ENCODE peak calls at places on chromosomes 7 and 10, in eight cellular contexts. M is tibial nerve, Z is astrocyte, L is transverse colon, N is prostate gland, D is heart right ventricle, A is GM23338, E is stomach. P is an unnamed sample.

GRCh38 chr7:157496426-157497275 is 159.8 kb downstream of the DNAJB6 start:
- DNase-seq in M (no peak), Z (no peak), L (no peak), N (no peak), D (no peak), A (no peak), E (peak; percentile 17), P (no peak)

GRCh38 chr10:52874541-52874940 is 102.0 kb upstream of the MBL2 start:
- DNase-seq in M (no peak), Z (no peak), L (no peak), N (no peak), D (no peak), A (no peak), E (no peak), P (no peak)

GRCh38 chr7:100863406-100863950 is 3.7 kb upstream of the TRIP6 start:
- DNase-seq in M (peak; percentile 37), Z (peak; percentile 63), L (no peak), N (no peak), D (no peak), A (no peak), E (peak; percentile 76), P (no peak)

GRCh38 chr7:2480071-2480410 is 3.8 kb upstream of the GRIFIN start:
- DNase-seq in M (no peak), Z (no peak), L (no peak), N (no peak), D (peak; percentile 42), A (no peak), E (no peak), P (no peak)

GRCh38 chr7:152336754-152337368 is 98.9 kb downstream of the KMT2C start:
- DNase-seq in M (peak; percentile 63), Z (peak; percentile 24), L (peak; percentile 10), N (peak; percentile 8), D (peak; percentile 14), A (peak; percentile 73), E (no peak), P (no peak)

GRCh38 chr7:112782498-112782897 is 7.7 kb downstream of the TMEM168 start:
- DNase-seq in M (no peak), Z (no peak), L (no peak), N (no peak), D (no peak), A (no peak), E (no peak), P (no peak)

GRCh38 chr7:134212576-134213546 is 85.7 kb downstream of the LRGUK start:
- DNase-seq in M (no peak), Z (no peak), L (no peak), N (no peak), D (no peak), A (no peak), E (no peak), P (peak; percentile 15)

GRCh38 chr7:2853147-2853546 is 9.0 kb upstream of the GNA12 start:
- DNase-seq in M (no peak), Z (no peak), L (no peak), N (no peak), D (peak; percentile 53), A (no peak), E (no peak), P (no peak)

GRCh38 chr10:47030191-47030698 is 119.0 kb downstream of the PTPN20 start:
- DNase-seq in M (no peak), Z (no peak), L (no peak), N (no peak), D (no peak), A (no peak), E (peak; percentile 14), P (peak; percentile 40)

GRCh38 chr10:34305189-34305588 is 509.9 kb downstream of the PARD3 start:
- DNase-seq in M (no peak), Z (no peak), L (peak; percentile 18), N (no peak), D (no peak), A (peak; percentile 96), E (no peak), P (no peak)

GRCh38 chr7:154767194-154767593 is 235.7 kb downstream of the PAXIP1 start:
- DNase-seq in M (no peak), Z (peak; percentile 71), L (no peak), N (no peak), D (no peak), A (no peak), E (no peak), P (no peak)

GRCh38 chr7:88147341-88147740 is 72.5 kb downstream of the SRI start:
- DNase-seq in M (no peak), Z (no peak), L (no peak), N (no peak), D (no peak), A (no peak), E (no peak), P (no peak)

GRCh38 chr10:28179490-28180099 is 123.3 kb downstream of the MPP7 start:
- DNase-seq in M (peak; percentile 67), Z (peak; percentile 42), L (no peak), N (peak; percentile 36), D (peak; percentile 21), A (peak; percentile 80), E (no peak), P (no peak)

GRCh38 chr7:151432658-151433521 is 7.1 kb downstream of the CRYGN start:
- DNase-seq in M (no peak), Z (no peak), L (no peak), N (no peak), D (no peak), A (peak; percentile 56), E (no peak), P (no peak)

GRCh38 chr7:100683659-100684533 is 10.2 kb downstream of the GIGYF1 start:
- DNase-seq in M (no peak), Z (no peak), L (no peak), N (no peak), D (no peak), A (no peak), E (no peak), P (no peak)

GRCh38 chr7:913736-914520 is 37.6 kb downstream of the GET4 start:
- DNase-seq in M (no peak), Z (no peak), L (peak; percentile 93), N (peak; percentile 45), D (no peak), A (no peak), E (peak; percentile 88), P (peak; percentile 95)

GRCh38 chr7:8881916-8882315 is 448.5 kb downstream of the NXPH1 start:
- DNase-seq in M (no peak), Z (no peak), L (no peak), N (no peak), D (no peak), A (peak; percentile 9), E (no peak), P (no peak)

GRCh38 chr10:58631715-58632114 is 119.0 kb downstream of the BICC1 start:
- DNase-seq in M (no peak), Z (no peak), L (no peak), N (no peak), D (no peak), A (peak; percentile 49), E (no peak), P (no peak)

GRCh38 chr10:75272896-75273295 is 37.1 kb upstream of the COMTD1 start:
- DNase-seq in M (no peak), Z (no peak), L (no peak), N (no peak), D (no peak), A (no peak), E (peak; percentile 57), P (no peak)

GRCh38 chr10:80528185-80528700 is 9.5 kb upstream of the SH2D4B start:
- DNase-seq in M (no peak), Z (no peak), L (no peak), N (no peak), D (no peak), A (no peak), E (no peak), P (no peak)

GRCh38 chr10:74917481-74918077 is 91.2 kb downstream of the KAT6B start:
- DNase-seq in M (no peak), Z (peak; percentile 90), L (no peak), N (no peak), D (no peak), A (no peak), E (no peak), P (no peak)

GRCh38 chr7:42278360-42278759 is 41.4 kb upstream of the GLI3 start:
- DNase-seq in M (no peak), Z (no peak), L (no peak), N (no peak), D (no peak), A (no peak), E (no peak), P (no peak)

DNA sequence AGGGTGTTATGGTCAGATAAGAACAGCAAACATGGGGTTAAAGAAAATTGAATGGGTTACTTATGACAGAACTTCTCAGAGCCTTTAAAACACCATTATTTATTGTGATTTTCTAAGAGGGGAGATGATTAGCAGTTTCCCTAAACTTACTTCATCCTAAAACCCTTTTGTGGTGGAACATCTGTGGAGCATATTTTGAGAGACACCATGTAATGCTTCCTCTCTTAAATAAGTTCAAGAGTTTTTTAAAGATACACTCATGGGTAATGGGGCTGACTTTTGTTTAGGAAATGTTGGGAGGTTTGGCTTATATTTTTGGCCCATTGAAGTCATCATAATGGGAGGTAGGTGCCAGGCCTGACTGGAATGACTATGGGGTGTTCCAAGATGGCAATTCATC is 8.4 kb upstream of the PDCD4 start:
- DNase-seq in M (no peak), Z (no peak), L (no peak), N (no peak), D (no peak), A (no peak), E (no peak), P (no peak)
- H3K4me1 ChIP-seq in M (peaks cover 73% of the 10 kb centered on the region), Z (peaks cover 6% of the 10 kb centered on the region), L (peaks cover 97% of the 10 kb centered on the region), N (peaks cover 5% of the 10 kb centered on the region), D (peaks cover 45% of the 10 kb centered on the region), A (no peaks in the 10 kb centered on the region), E (peaks cover 98% of the 10 kb centered on the region), P (peaks cover 80% of the 10 kb centered on the region)

GRCh38 chr10:43881657-43882056 is 233.0 kb upstream of the ZNF32 start:
- DNase-seq in M (no peak), Z (no peak), L (no peak), N (no peak), D (no peak), A (no peak), E (no peak), P (no peak)
- TF ChIP-seq CTCF in M (no peak), Z (no peak), L (no peak), N (no peak), D (no peak), A (no peak), E (no peak), P (no peak)

DNA sequence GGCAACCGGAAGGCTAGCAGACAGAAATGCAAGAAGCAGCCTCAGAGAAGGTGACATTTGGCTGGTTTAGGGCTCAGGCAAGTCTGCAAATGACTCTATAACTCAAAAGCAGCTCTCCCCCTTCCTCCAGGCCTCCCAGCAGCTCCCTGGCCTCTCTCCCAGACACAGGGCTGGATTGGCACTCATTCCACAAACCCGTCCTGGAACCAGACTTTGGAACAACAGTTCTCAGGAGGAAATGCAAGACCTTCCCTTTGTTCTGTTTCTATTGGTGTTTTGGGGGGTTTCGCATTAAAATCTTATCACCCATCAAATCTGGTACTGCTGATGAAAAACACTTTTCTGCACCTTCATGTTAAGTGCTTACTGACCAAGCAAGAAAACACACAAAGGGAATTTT is 40.3 kb upstream of the EFCAB10 start:
- DNase-seq in M (no peak), Z (peak; percentile 43), L (peak; percentile 33), N (peak; percentile 46), D (peak; percentile 57), A (no peak), E (no peak), P (no peak)
- H3K4me3 ChIP-seq in M (no peak overlapping the region), Z (no peak overlapping the region), L (no peak overlapping the region), N (no peak overlapping the region), D (no peak overlapping the region), A (no peak overlapping the region), E (no peak overlapping the region), P (no peak overlapping the region)

GRCh38 chr7:129851810-129852209 is 101.0 kb downstream of the UBE2H start:
- DNase-seq in M (no peak), Z (no peak), L (no peak), N (no peak), D (no peak), A (no peak), E (no peak), P (no peak)
- H3K4me1 ChIP-seq in M (no peaks in the 10 kb centered on the region), Z (peaks cover 48% of the 10 kb centered on the region), L (peaks cover 24% of the 10 kb centered on the region), N (peaks cover 9% of the 10 kb centered on the region), D (peaks cover 52% of the 10 kb centered on the region), A (peaks cover 40% of the 10 kb centered on the region), E (peaks cover 62% of the 10 kb centered on the region), P (no peaks in the 10 kb centered on the region)

P was measured in mucosa of descending colon.